ENCODE peak calls at places on chromosomes 7 and 10, in four cellular contexts. J is fibroblast of lung, S is mucosa of descending colon, Z is body of pancreas. P is an unnamed sample.

GRCh38 chr10:109040622-109041021 is 882.7 kb downstream of the XPNPEP1 start:
- DNase-seq in J (no peak), S (no peak), Z (no peak), P (no peak)

GRCh38 chr10:86261933-86262665 is 104.5 kb downstream of the GRID1 start:
- DNase-seq in J (no peak), S (no peak), Z (peak; percentile 57), P (no peak)

GRCh38 chr7:128075536-128076095 is 44.4 kb upstream of the LRRC4 start:
- DNase-seq in J (no peak), S (no peak), Z (no peak), P (no peak)

GRCh38 chr7:37359662-37360444 is 88.8 kb downstream of the ELMO1 start:
- DNase-seq in J (no peak), S (no peak), Z (no peak), P (no peak)

GRCh38 chr10:68332259-68333057 is at the start of gene PBLD:
- DNase-seq in J (peak; percentile 82), S (peak; percentile 81), Z (peak; percentile 80), P (peak; percentile 46)

GRCh38 chr10:132397671-132398565 is 918 bp downstream of the PWWP2B start:
- DNase-seq in J (peak; percentile 60), S (peak; percentile 84), Z (peak; percentile 78), P (peak; percentile 25)

GRCh38 chr10:9069136-9069535 is 1014.6 kb downstream of the GATA3 start:
- DNase-seq in J (no peak), S (no peak), Z (no peak), P (no peak)

GRCh38 chr10:86966008-86966654 is 2.2 kb upstream of the ADIRF start:
- DNase-seq in J (no peak), S (no peak), Z (no peak), P (no peak)

GRCh38 chr7:15652776-15653290 is 33.6 kb downstream of the MEOX2 start:
- DNase-seq in J (peak; percentile 51), S (no peak), Z (no peak), P (no peak)

GRCh38 chr10:15712903-15713302 is 6.8 kb downstream of the ITGA8 start:
- DNase-seq in J (no peak), S (no peak), Z (no peak), P (no peak)

GRCh38 chr7:26593405-26593804 is 271.0 kb downstream of the SKAP2 start:
- DNase-seq in J (no peak), S (no peak), Z (peak; percentile 17), P (no peak)

GRCh38 chr7:74479961-74480829 is 26.5 kb downstream of the GTF2IRD1 start:
- DNase-seq in J (peak; percentile 90), S (peak; percentile 80), Z (peak; percentile 95), P (no peak)

GRCh38 chr7:89053130-89053529 is 257.6 kb upstream of the TEX47 start:
- DNase-seq in J (no peak), S (no peak), Z (no peak), P (no peak)

GRCh38 chr10:7389844-7390243 is 21.0 kb downstream of the SFMBT2 start:
- DNase-seq in J (no peak), S (no peak), Z (no peak), P (no peak)

GRCh38 chr7:11846311-11846710 is 14.3 kb upstream of the THSD7A start:
- DNase-seq in J (peak; percentile 38), S (no peak), Z (no peak), P (no peak)

GRCh38 chr7:35714862-35715261 is 19.9 kb upstream of the HERPUD2 start:
- DNase-seq in J (no peak), S (no peak), Z (no peak), P (no peak)

GRCh38 chr10:122715576-122715975 is 15.9 kb upstream of the C10orf120 start:
- DNase-seq in J (no peak), S (no peak), Z (no peak), P (no peak)

GRCh38 chr10:59805043-59805442 is 51.8 kb upstream of the MRLN start:
- DNase-seq in J (peak; percentile 12), S (peak; percentile 49), Z (peak; percentile 53), P (no peak)

GRCh38 chr7:128299109-128299514 is 44.6 kb downstream of the RBM28 start:
- DNase-seq in J (no peak), S (no peak), Z (no peak), P (no peak)

GRCh38 chr7:2417981-2418481 is 14.6 kb downstream of the CHST12 start:
- DNase-seq in J (no peak), S (no peak), Z (no peak), P (no peak)

GRCh38 chr7:116075351-116076145 is 45.0 kb upstream of the TFEC start:
- DNase-seq in J (no peak), S (peak; percentile 21), Z (no peak), P (no peak)

GRCh38 chr7:83475403-83475802 is 173.5 kb downstream of the SEMA3E start:
- DNase-seq in J (no peak), S (no peak), Z (no peak), P (no peak)

GRCh38 chr10:130491011-130491697 is 355.0 kb downstream of the GLRX3 start:
- DNase-seq in J (no peak), S (no peak), Z (no peak), P (no peak)

GRCh38 chr10:98611432-98611831 is 164.7 kb upstream of the HPS1 start:
- DNase-seq in J (no peak), S (no peak), Z (no peak), P (no peak)

DNA sequence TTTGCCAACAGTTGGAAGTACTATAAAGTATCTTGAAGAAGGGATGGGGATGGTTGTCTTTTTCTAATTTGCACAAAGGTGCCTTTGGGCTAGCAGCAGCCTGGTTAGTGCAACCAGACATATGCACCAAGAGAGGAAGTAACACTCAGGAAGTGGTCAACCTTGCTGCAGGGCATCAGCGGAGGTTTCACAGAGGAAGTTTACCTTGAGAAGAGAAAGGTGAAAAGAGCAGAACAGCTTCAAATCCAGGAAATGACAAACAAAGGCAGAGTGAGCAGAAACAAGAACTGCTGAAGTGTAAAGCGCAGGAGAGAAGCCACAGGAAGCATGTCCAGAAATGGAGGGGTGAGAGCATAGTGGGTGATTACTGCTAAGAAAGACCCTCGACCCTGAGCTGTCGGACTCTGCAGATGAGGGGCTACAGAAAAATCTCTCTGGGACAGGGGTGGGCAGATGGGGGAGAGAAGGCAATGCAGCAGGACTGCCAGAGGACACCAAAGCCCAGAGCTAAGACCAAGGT is 66.9 kb downstream of the STK17A start:
- DNase-seq in J (no peak), S (no peak), Z (no peak), P (peak; percentile 94)
- H3K4me1 ChIP-seq in J (peaks cover 57% of the 10 kb centered on the region), S (peaks cover 20% of the 10 kb centered on the region), Z (peaks cover 60% of the 10 kb centered on the region), P (peaks cover 88% of the 10 kb centered on the region)

DNA sequence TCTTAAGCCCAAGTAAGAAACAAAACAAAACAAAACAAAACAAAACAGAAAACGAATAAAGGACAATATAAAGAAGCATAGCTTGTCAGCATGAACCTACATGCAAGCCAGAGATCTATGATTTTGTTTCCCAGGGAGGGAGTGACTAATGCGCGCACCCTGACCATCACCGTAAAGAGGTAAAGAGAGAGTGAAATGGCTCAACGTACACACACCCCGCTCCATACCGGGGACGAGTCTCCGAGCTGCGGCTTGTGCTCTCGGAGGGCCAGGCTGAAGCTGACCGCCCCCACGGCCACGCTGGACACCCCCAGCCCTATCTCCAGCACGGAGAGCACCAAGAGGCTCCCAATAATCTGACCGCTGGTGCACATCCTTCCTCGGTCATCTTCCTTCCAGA is 1.1 kb downstream of the TMEM196 start:
- DNase-seq in J (no peak), S (no peak), Z (no peak), P (no peak)
- H3K4me3 ChIP-seq in J (no peak overlapping the region), S (no peak overlapping the region), Z (no peak overlapping the region), P (no peak overlapping the region)

GRCh38 chr10:35367107-35367859 is 31.0 kb downstream of the CCNY start:
- DNase-seq in J (no peak), S (no peak), Z (no peak), P (no peak)
- H3K4me1 ChIP-seq in J (no peaks in the 10 kb centered on the region), S (peaks cover 37% of the 10 kb centered on the region), Z (peaks cover 59% of the 10 kb centered on the region), P (peaks cover 10% of the 10 kb centered on the region)

DNA sequence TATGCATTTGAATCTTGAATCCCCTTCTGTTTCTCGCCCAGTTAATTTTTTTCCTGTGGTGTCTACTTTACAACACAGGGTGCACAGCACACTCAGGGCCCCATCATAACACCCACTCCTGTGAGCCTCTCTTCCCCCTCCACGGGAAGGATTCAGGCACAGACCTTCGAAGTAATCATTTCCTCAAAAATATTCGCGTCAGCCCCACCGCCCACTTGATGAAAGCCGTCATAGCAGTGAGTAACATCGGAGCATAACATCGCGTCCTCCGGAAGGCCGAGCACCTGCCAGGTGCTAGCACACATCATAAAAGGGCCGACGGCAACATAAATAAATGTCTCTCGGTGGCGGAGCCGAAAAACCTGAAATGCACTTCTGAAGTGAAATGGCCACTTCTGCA is 201.7 kb upstream of the ADARB2 start:
- DNase-seq in J (no peak), S (no peak), Z (no peak), P (no peak)
- H3K4me3 ChIP-seq in J (no peak overlapping the region), S (no peak overlapping the region), Z (no peak overlapping the region), P (peak overlapping the region; percentile 60)